ENCODE peak calls at places on chromosomes 11 and 22, in seven cellular contexts. B, D, H, X, J, Y and I are unnamed samples.

GRCh38 chr11:120089036-120090001 is 48.6 kb downstream of the TRIM29 start:
- DNase-seq in X (peak; percentile 83), H (no peak), J (no peak), D (no peak), B (no peak), Y (no peak), I (no peak)

GRCh38 chr11:19080579-19080993 is 20.1 kb upstream of the MRGPRX2 start:
- DNase-seq in H (no peak), D (no peak), J (peak; percentile 58), B (no peak), Y (peak; percentile 62), X (peak; percentile 30), I (peak; percentile 76)

GRCh38 chr11:73259406-73260126 is 12.6 kb upstream of the P2RY6 start:
- DNase-seq in X (no peak), D (no peak), H (no peak), Y (no peak), B (no peak), J (no peak), I (no peak)

GRCh38 chr22:29690481-29690880 is 29.3 kb upstream of the CABP7 start:
- DNase-seq in X (no peak), Y (no peak), B (no peak), J (no peak), D (no peak), H (no peak), I (no peak)

GRCh38 chr22:48099251-48099650 is 1336.8 kb downstream of the TBC1D22A start:
- DNase-seq in Y (no peak), D (no peak), H (no peak), J (no peak), X (no peak), B (no peak), I (no peak)

GRCh38 chr11:112613051-112613972 is 347.9 kb upstream of the NCAM1 start:
- DNase-seq in J (peak; percentile 95), Y (peak; percentile 80), D (no peak), B (no peak), H (peak; percentile 18), X (no peak), I (peak; percentile 77)

GRCh38 chr11:1572200-1573076 is at the start of gene DUSP8:
- DNase-seq in X (peak; percentile 90), J (peak; percentile 83), D (peak; percentile 94), Y (peak; percentile 69), B (peak; percentile 78), H (peak; percentile 87), I (peak; percentile 93)

GRCh38 chr11:63901660-63902059 is 15.3 kb downstream of the RCOR2 start:
- DNase-seq in Y (peak; percentile 23), X (no peak), B (no peak), D (no peak), H (no peak), J (no peak), I (peak; percentile 45)

GRCh38 chr11:82802710-82803109 is 69.0 kb upstream of the FAM181B start:
- DNase-seq in D (no peak), H (no peak), Y (no peak), B (no peak), X (no peak), J (no peak), I (no peak)

GRCh38 chr11:2529636-2530035 is 84.8 kb downstream of the KCNQ1 start:
- DNase-seq in B (no peak), J (no peak), X (no peak), Y (no peak), D (no peak), H (no peak), I (no peak)

GRCh38 chr11:10606536-10607208 is 38.2 kb upstream of the LYVE1 start:
- DNase-seq in J (peak; percentile 57), D (peak; percentile 33), Y (peak; percentile 37), B (no peak), H (no peak), X (no peak), I (peak; percentile 71)

GRCh38 chr22:46085831-46086576 is 64.3 kb upstream of the PPARA start:
- DNase-seq in Y (peak; percentile 87), H (no peak), D (no peak), B (no peak), X (no peak), J (peak; percentile 90), I (peak; percentile 90)

GRCh38 chr11:62456630-62457029 is 37.8 kb downstream of the SCGB1A1 start:
- DNase-seq in H (no peak), D (no peak), X (no peak), J (no peak), Y (no peak), B (no peak), I (no peak)

GRCh38 chr22:28544431-28544868 is 135.2 kb downstream of the TTC28 start:
- DNase-seq in D (no peak), B (no peak), Y (no peak), H (no peak), J (peak; percentile 19), X (no peak), I (no peak)

GRCh38 chr22:37804886-37805857 is 2.6 kb upstream of the GCAT start:
- DNase-seq in X (peak; percentile 87), D (peak; percentile 57), B (peak; percentile 82), J (peak; percentile 79), H (peak; percentile 55), Y (peak; percentile 75), I (peak; percentile 88)

GRCh38 chr22:36197601-36198146 is 3.9 kb downstream of the APOL4 start:
- DNase-seq in B (peak; percentile 29), X (no peak), Y (no peak), H (no peak), D (peak; percentile 32), J (no peak), I (no peak)

GRCh38 chr11:92886243-92886905 is 83.1 kb upstream of the MTNR1B start:
- DNase-seq in X (peak; percentile 73), Y (peak; percentile 51), B (peak; percentile 55), J (peak; percentile 55), D (peak; percentile 53), H (peak; percentile 75), I (peak; percentile 61)

GRCh38 chr11:125950696-125951645 is 5.1 kb downstream of the VSIG10L2 start:
- DNase-seq in X (no peak), D (no peak), H (no peak), B (no peak), J (no peak), Y (peak; percentile 88), I (peak; percentile 74)

GRCh38 chr11:63903884-63904283 is 13.1 kb downstream of the RCOR2 start:
- DNase-seq in D (no peak), H (no peak), J (no peak), Y (no peak), B (no peak), X (no peak), I (no peak)

GRCh38 chr11:68658661-68659060 is 25.7 kb upstream of the GAL start:
- DNase-seq in Y (no peak), B (no peak), X (no peak), D (no peak), J (no peak), H (no peak), I (no peak)

GRCh38 chr22:23137468-23137867 is 4.3 kb downstream of the RSPH14 start:
- DNase-seq in J (no peak), H (no peak), D (no peak), Y (no peak), X (no peak), B (no peak), I (no peak)

GRCh38 chr11:279966-280761 is 2.0 kb downstream of the NLRP6 start:
- DNase-seq in H (no peak), Y (no peak), X (no peak), J (peak; percentile 38), B (no peak), D (no peak), I (peak; percentile 64)

GRCh38 chr11:504053-504993 is 2.7 kb downstream of the RNH1 start:
- DNase-seq in B (no peak), J (no peak), X (no peak), Y (peak; percentile 82), H (no peak), D (no peak), I (peak; percentile 80)

GRCh38 chr11:66144000-66144678 is 74.1 kb downstream of the PACS1 start:
- DNase-seq in J (no peak), H (no peak), D (no peak), B (no peak), Y (no peak), X (no peak), I (no peak)

GRCh38 chr11:34405079-34405858 is 33.5 kb upstream of the CAT start:
- DNase-seq in D (no peak), X (no peak), Y (peak; percentile 43), B (no peak), J (peak; percentile 26), H (no peak), I (peak; percentile 91)

GRCh38 chr11:94544582-94544831 is 786 bp downstream of the FUT4 start:
- DNase-seq in D (no peak), H (no peak), B (no peak), X (no peak), J (no peak), Y (no peak), I (no peak)

GRCh38 chr11:64998141-64998540 is 1.4 kb upstream of the BATF2 start:
- DNase-seq in B (no peak), H (peak; percentile 2), X (no peak), J (peak; percentile 33), Y (no peak), D (no peak), I (no peak)

GRCh38 chr11:45798793-45799441 is 6.0 kb upstream of the SLC35C1 start:
- DNase-seq in X (no peak), D (no peak), B (no peak), H (no peak), J (no peak), Y (no peak), I (no peak)

GRCh38 chr22:36787594-36787993 is 11.7 kb upstream of the IFT27 start:
- DNase-seq in Y (no peak), J (no peak), D (no peak), B (no peak), H (no peak), X (no peak), I (no peak)

GRCh38 chr22:43118024-43118849 is 7.7 kb downstream of the BIK start:
- DNase-seq in J (no peak), X (no peak), B (no peak), H (no peak), D (no peak), Y (no peak), I (peak; percentile 54)

GRCh38 chr11:72968395-72968794 is 154.2 kb downstream of the ATG16L2 start:
- DNase-seq in D (no peak), H (no peak), J (no peak), B (no peak), X (no peak), Y (no peak), I (no peak)

GRCh38 chr22:39727541-39727940 is 157.0 kb downstream of the CACNA1I start:
- DNase-seq in D (no peak), J (no peak), X (no peak), H (no peak), B (no peak), Y (no peak), I (no peak)

GRCh38 chr11:90176069-90176468 is 41.6 kb downstream of the NAALAD2 start:
- DNase-seq in Y (no peak), X (no peak), J (no peak), B (no peak), H (no peak), D (no peak), I (no peak)